ENCODE peak calls at places on chromosome 15, in ten cellular contexts. E is CD4-positive, alpha-beta T cell; W is transverse colon; H is SK-N-SH; A is NB4; Q is mesothelial cell of epicardium; G is heart left ventricle; I is progenitor cell of endocrine pancreas; P is GM12865; D is cardiac fibroblast. T is an unnamed sample.

GRCh38 chr15:64732156-64732860 is 43.1 kb downstream of the RBPMS2 start:
- DNase-seq in W (no peak), E (no peak), I (no peak), P (peak), G (no peak), H (peak), Q (no peak), A (no peak), D (no peak), T (no peak)

GRCh38 chr15:76006136-76006778 is 6.0 kb downstream of the NRG4 start:
- DNase-seq in G (no peak), D (peak), Q (no peak), A (peak), W (no peak), H (no peak), P (no peak), E (no peak), I (no peak), T (no peak)

GRCh38 chr15:39021341-39021740 is 456.7 kb upstream of the RASGRP1 start:
- DNase-seq in E (no peak), Q (no peak), D (no peak), G (no peak), P (no peak), H (no peak), A (no peak), I (no peak), W (no peak), T (no peak)

GRCh38 chr15:80478075-80478474 is 73.9 kb downstream of the ARNT2 start:
- DNase-seq in E (no peak), P (no peak), I (no peak), H (no peak), Q (no peak), D (peak), G (no peak), A (no peak), W (no peak), T (no peak)

GRCh38 chr15:52706091-52706490 is 26.9 kb upstream of the ATOSA start:
- DNase-seq in I (no peak), G (no peak), D (peak), Q (no peak), W (no peak), E (no peak), A (no peak), H (no peak), P (no peak), T (no peak)

GRCh38 chr15:75347222-75348033 is 589 bp downstream of the NEIL1 start:
- DNase-seq in E (peak), A (no peak), H (peak), I (peak), G (peak), P (peak), D (no peak), Q (peak), W (peak), T (peak)

GRCh38 chr15:75170711-75171341 is 30.9 kb upstream of the C15orf39 start:
- DNase-seq in H (no peak), D (no peak), E (no peak), I (no peak), P (no peak), W (no peak), G (no peak), A (no peak), Q (no peak), T (no peak)

GRCh38 chr15:83904107-83904720 is 250.3 kb downstream of the ADAMTSL3 start:
- DNase-seq in I (no peak), G (no peak), W (peak), H (no peak), A (peak), Q (no peak), E (no peak), P (no peak), D (peak), T (no peak)

GRCh38 chr15:73704869-73705645 is 20.9 kb downstream of the CD276 start:
- DNase-seq in P (peak), E (peak), D (peak), Q (peak), A (peak), W (peak), H (peak), I (peak), G (peak), T (peak)

GRCh38 chr15:53837263-53837662 is 77.8 kb upstream of the WDR72 start:
- DNase-seq in G (no peak), A (no peak), H (no peak), I (no peak), W (peak), Q (peak), P (peak), E (no peak), D (no peak), T (no peak)

GRCh38 chr15:63715818-63716217 is 117.9 kb downstream of the HERC1 start:
- DNase-seq in G (no peak), E (no peak), I (no peak), Q (no peak), A (no peak), W (no peak), D (peak), P (no peak), H (no peak), T (no peak)

GRCh38 chr15:20357139-20358065 is 184.2 kb downstream of the GOLGA6L6 start:
- DNase-seq in P (no peak), Q (peak), H (no peak), E (no peak), A (no peak), G (peak), W (no peak), D (no peak), I (no peak), T (peak)

GRCh38 chr15:20352241-20353200 is 189.1 kb downstream of the GOLGA6L6 start:
- DNase-seq in G (no peak), A (no peak), Q (peak), D (no peak), I (no peak), H (no peak), P (no peak), E (no peak), W (no peak), T (peak)

GRCh38 chr15:20356444-20357138 is 185.0 kb downstream of the GOLGA6L6 start:
- DNase-seq in D (peak), Q (peak), I (no peak), P (peak), G (peak), A (peak), H (peak), W (peak), E (peak), T (peak)

GRCh38 chr15:20353966-20354883 is 187.4 kb downstream of the GOLGA6L6 start:
- DNase-seq in D (no peak), G (peak), I (no peak), H (no peak), Q (peak), W (no peak), P (no peak), A (no peak), E (no peak), T (peak)

GRCh38 chr15:20355256-20355868 is 186.2 kb downstream of the GOLGA6L6 start:
- DNase-seq in D (no peak), P (no peak), I (no peak), Q (no peak), E (no peak), G (peak), H (no peak), W (no peak), A (no peak), T (peak)
- TF ChIP-seq CTCF in D (no peak), P (no peak), I (no peak), Q (no peak), E (no peak), G (no peak), H (no peak), W (no peak), A (no peak), T (no peak)

GRCh38 chr15:31498756-31499155 is 172.1 kb downstream of the KLF13 start:
- DNase-seq in P (no peak), Q (no peak), I (no peak), E (no peak), D (no peak), G (no peak), W (no peak), A (no peak), H (no peak), T (no peak)
- TF ChIP-seq CTCF in P (no peak), Q (no peak), I (no peak), E (no peak), D (no peak), G (no peak), W (no peak), A (no peak), H (no peak), T (no peak)

GRCh38 chr15:69823223-69823907 is 274.4 kb downstream of the TLE3 start:
- DNase-seq in Q (no peak), E (no peak), A (no peak), W (no peak), D (peak), G (no peak), I (no peak), H (peak), P (peak), T (no peak)
- TF ChIP-seq CTCF in Q (no peak), E (no peak), A (no peak), W (no peak), D (no peak), G (no peak), I (no peak), H (no peak), P (no peak), T (no peak)

GRCh38 chr15:50496692-50497091 is 49.8 kb downstream of the USP50 start:
- DNase-seq in P (peak), G (no peak), Q (no peak), D (no peak), A (no peak), I (no peak), W (no peak), E (no peak), H (no peak), T (no peak)

GRCh38 chr15:50506121-50506520 is 40.3 kb downstream of the USP50 start:
- DNase-seq in A (no peak), D (no peak), W (no peak), P (no peak), G (no peak), E (no peak), H (no peak), I (no peak), Q (no peak), T (no peak)

GRCh38 chr15:50501815-50502214 is 44.7 kb downstream of the USP50 start:
- DNase-seq in P (no peak), G (no peak), I (no peak), E (no peak), Q (no peak), A (no peak), H (no peak), W (no peak), D (no peak), T (no peak)
- TF ChIP-seq CTCF in P (no peak), G (no peak), I (no peak), E (no peak), Q (no peak), A (no peak), H (no peak), W (no peak), D (no peak), T (no peak)

DNA sequence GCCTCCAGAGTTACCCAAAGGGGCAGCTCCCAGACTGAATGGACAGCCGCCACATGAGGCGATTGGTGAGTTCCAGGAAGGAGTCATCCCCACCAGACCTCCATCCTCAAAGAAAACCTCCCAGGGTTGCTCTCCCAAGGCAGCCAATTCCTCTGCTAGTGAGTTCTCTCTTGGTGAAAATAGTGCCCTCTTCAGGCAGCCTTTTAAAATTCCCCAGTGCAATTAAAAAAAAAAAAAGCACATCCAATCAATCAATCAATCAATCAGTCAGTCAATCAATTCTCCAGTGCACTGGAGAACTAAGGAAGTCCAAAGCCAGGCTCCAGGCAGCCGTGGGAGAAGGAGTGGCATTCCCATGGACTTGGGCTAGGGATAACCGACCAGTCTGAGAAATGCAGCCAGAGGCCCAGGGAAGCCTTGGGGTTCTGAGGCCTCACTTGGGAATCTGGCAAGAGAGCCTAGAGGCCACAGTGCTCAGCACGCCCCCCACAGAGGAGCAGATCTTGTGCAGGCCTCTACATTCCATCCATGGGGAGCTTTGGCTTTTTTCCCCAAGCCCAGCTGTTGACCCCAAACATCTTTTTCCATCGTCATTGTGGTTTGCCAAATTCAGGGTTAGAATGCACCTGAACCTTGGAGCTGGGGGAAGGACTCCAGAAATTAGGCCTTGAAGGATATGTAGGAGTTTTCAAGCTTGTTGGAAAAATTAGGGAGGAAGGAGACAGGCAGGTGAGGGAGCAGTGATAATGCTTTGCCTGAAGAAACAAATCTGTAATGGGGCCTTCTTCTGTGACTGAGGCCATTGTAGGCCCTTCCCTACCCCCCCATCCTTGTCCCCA is 4.8 kb downstream of the PAQR5 start:
- DNase-seq in E (no peak), D (no peak), Q (no peak), I (no peak), W (no peak), P (no peak), G (no peak), H (no peak), A (peak), T (no peak)
- TF ChIP-seq CTCF in E (no peak), D (peak), Q (no peak), I (peak), W (peak), P (peak), G (peak), H (peak), A (peak), T (no peak)

DNA sequence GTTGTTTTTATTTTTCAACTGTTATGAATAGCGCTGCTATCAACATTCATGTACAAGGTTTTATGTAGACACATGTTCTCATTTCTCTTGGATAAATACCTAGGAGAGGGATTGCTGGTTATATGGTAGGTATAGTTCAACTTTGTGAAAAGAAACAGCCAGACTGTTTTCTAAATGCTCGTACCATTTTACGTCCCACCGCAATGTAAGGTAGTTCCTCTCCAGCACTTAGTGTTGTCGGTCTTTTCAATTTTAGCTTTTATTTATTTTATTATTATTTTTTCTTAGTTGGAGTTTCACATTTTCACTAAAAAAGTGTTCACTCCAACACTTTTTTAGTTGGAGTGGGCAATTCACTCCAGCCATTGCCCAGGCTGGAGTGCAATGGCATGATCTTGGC is 117.1 kb downstream of the CHSY1 start:
- DNase-seq in I (no peak), D (no peak), A (no peak), P (no peak), W (no peak), Q (no peak), G (no peak), E (no peak), H (no peak), T (no peak)
- TF ChIP-seq CTCF in I (no peak), D (no peak), A (no peak), P (no peak), W (no peak), Q (no peak), G (no peak), E (no peak), H (no peak), T (no peak)

GRCh38 chr15:32104061-32104980 is 74.0 kb downstream of the CHRNA7 start:
- DNase-seq in H (no peak), I (no peak), D (no peak), Q (no peak), E (no peak), P (no peak), G (no peak), A (no peak), W (no peak), T (no peak)
- TF ChIP-seq CTCF in H (no peak), I (no peak), D (no peak), Q (no peak), E (no peak), P (no peak), G (no peak), A (peak), W (no peak), T (no peak)